ENCODE peak calls at places on chromosomes 7 and 10, in nine cellular contexts. One of them, this sample, is unnamed.

GRCh38 chr10:16689227-16689626 is 128.0 kb downstream of the RSU1 start:
- DNase-seq in RWPE1: no peak
- DNase-seq in EH: peak; percentile 25
- DNase-seq in brain microvascular endothelial cell: no peak
- DNase-seq in D341Med: no peak
- DNase-seq in AG08396: no peak
- DNase-seq in T follicular helper cell: no peak
- DNase-seq in foreskin fibroblast: no peak
- DNase-seq in myocyte: no peak
- DNase-seq in this sample: no peak

GRCh38 chr7:19284596-19285300 is 139.5 kb upstream of the FERD3L start:
- DNase-seq in RWPE1: peak; percentile 24
- DNase-seq in EH: peak; percentile 33
- DNase-seq in brain microvascular endothelial cell: no peak
- DNase-seq in D341Med: no peak
- DNase-seq in AG08396: no peak
- DNase-seq in T follicular helper cell: no peak
- DNase-seq in foreskin fibroblast: peak; percentile 18
- DNase-seq in myocyte: no peak
- DNase-seq in this sample: no peak

GRCh38 chr7:5591547-5591899 is 167.9 kb upstream of the TNRC18 start:
- DNase-seq in RWPE1: no peak
- DNase-seq in EH: peak; percentile 95
- DNase-seq in brain microvascular endothelial cell: peak; percentile 70
- DNase-seq in D341Med: peak; percentile 32
- DNase-seq in AG08396: peak; percentile 90
- DNase-seq in T follicular helper cell: no peak
- DNase-seq in foreskin fibroblast: peak; percentile 83
- DNase-seq in myocyte: peak; percentile 99
- DNase-seq in this sample: no peak

GRCh38 chr7:55033241-55033846 is 14.5 kb downstream of the EGFR start:
- DNase-seq in RWPE1: no peak
- DNase-seq in EH: no peak
- DNase-seq in brain microvascular endothelial cell: no peak
- DNase-seq in D341Med: no peak
- DNase-seq in AG08396: no peak
- DNase-seq in T follicular helper cell: no peak
- DNase-seq in foreskin fibroblast: no peak
- DNase-seq in myocyte: no peak
- DNase-seq in this sample: no peak

GRCh38 chr7:80851896-80852476 is 66.9 kb downstream of the SEMA3C start:
- DNase-seq in RWPE1: peak; percentile 14
- DNase-seq in EH: peak; percentile 56
- DNase-seq in brain microvascular endothelial cell: peak; percentile 68
- DNase-seq in D341Med: no peak
- DNase-seq in AG08396: peak; percentile 26
- DNase-seq in T follicular helper cell: no peak
- DNase-seq in foreskin fibroblast: peak; percentile 63
- DNase-seq in myocyte: peak; percentile 24
- DNase-seq in this sample: no peak

GRCh38 chr7:158050441-158051371 is 536.9 kb downstream of the PTPRN2 start:
- DNase-seq in RWPE1: no peak
- DNase-seq in EH: no peak
- DNase-seq in brain microvascular endothelial cell: no peak
- DNase-seq in D341Med: no peak
- DNase-seq in AG08396: no peak
- DNase-seq in T follicular helper cell: no peak
- DNase-seq in foreskin fibroblast: no peak
- DNase-seq in myocyte: no peak
- DNase-seq in this sample: no peak

GRCh38 chr10:96188911-96189310 is 58.8 kb downstream of the ZNF518A start:
- DNase-seq in RWPE1: no peak
- DNase-seq in EH: peak; percentile 79
- DNase-seq in brain microvascular endothelial cell: peak; percentile 35
- DNase-seq in D341Med: no peak
- DNase-seq in AG08396: no peak
- DNase-seq in T follicular helper cell: no peak
- DNase-seq in foreskin fibroblast: peak; percentile 22
- DNase-seq in myocyte: no peak
- DNase-seq in this sample: no peak

GRCh38 chr10:29270883-29271282 is 18.0 kb upstream of the LYZL1 start:
- DNase-seq in RWPE1: no peak
- DNase-seq in EH: no peak
- DNase-seq in brain microvascular endothelial cell: no peak
- DNase-seq in D341Med: no peak
- DNase-seq in AG08396: no peak
- DNase-seq in T follicular helper cell: no peak
- DNase-seq in foreskin fibroblast: no peak
- DNase-seq in myocyte: no peak
- DNase-seq in this sample: no peak

GRCh38 chr7:19146699-19147098 is 1.5 kb upstream of the FERD3L start:
- DNase-seq in RWPE1: peak; percentile 55
- DNase-seq in EH: peak; percentile 22
- DNase-seq in brain microvascular endothelial cell: no peak
- DNase-seq in D341Med: no peak
- DNase-seq in AG08396: no peak
- DNase-seq in T follicular helper cell: no peak
- DNase-seq in foreskin fibroblast: peak; percentile 6
- DNase-seq in myocyte: peak; percentile 62
- DNase-seq in this sample: no peak

GRCh38 chr10:95035343-95036283 is 33.7 kb downstream of the CYP2C8 start:
- DNase-seq in RWPE1: no peak
- DNase-seq in EH: no peak
- DNase-seq in brain microvascular endothelial cell: no peak
- DNase-seq in D341Med: no peak
- DNase-seq in AG08396: no peak
- DNase-seq in T follicular helper cell: no peak
- DNase-seq in foreskin fibroblast: no peak
- DNase-seq in myocyte: no peak
- DNase-seq in this sample: no peak

This sample was measured in caudate nucleus.